ENCODE peak calls at places on chromosomes 12 and 14, in five cellular contexts. One of them, this sample, is unnamed.
A peak's percentile ranks its signal among the peaks of the same experiment; 100 is the strongest.

GRCh38 chr12:64696065-64696741 is 63.0 kb downstream of the GNS start:
- DNase-seq in HEK293T: peak; percentile 29
- DNase-seq in activated T-cell treated with anti-CD3 and anti-CD28 coated beads, Interleukin-2, amount 50 U/mL, for 72 hours: no peak
- DNase-seq in endothelial cell: no peak
- DNase-seq in cardiac muscle cell: peak; percentile 59
- DNase-seq in this sample: no peak

GRCh38 chr14:65092340-65092739 is 10.0 kb downstream of the MAX start:
- DNase-seq in endothelial cell: no peak
- DNase-seq in HEK293T: no peak
- DNase-seq in cardiac muscle cell: no peak
- DNase-seq in activated T-cell treated with anti-CD3 and anti-CD28 coated beads, Interleukin-2, amount 50 U/mL, for 72 hours: no peak
- DNase-seq in this sample: no peak

GRCh38 chr12:93137656-93138612 is 208.8 kb upstream of the EEA1 start:
- DNase-seq in activated T-cell treated with anti-CD3 and anti-CD28 coated beads, Interleukin-2, amount 50 U/mL, for 72 hours: peak; percentile 10
- DNase-seq in cardiac muscle cell: peak; percentile 54
- DNase-seq in endothelial cell: no peak
- DNase-seq in HEK293T: no peak
- DNase-seq in this sample: no peak

GRCh38 chr12:89695830-89696229 is 12.8 kb downstream of the ATP2B1 start:
- DNase-seq in endothelial cell: no peak
- DNase-seq in HEK293T: no peak
- DNase-seq in cardiac muscle cell: no peak
- DNase-seq in activated T-cell treated with anti-CD3 and anti-CD28 coated beads, Interleukin-2, amount 50 U/mL, for 72 hours: no peak
- DNase-seq in this sample: no peak

GRCh38 chr12:65891987-65892481 is 67.8 kb downstream of the HMGA2 start:
- DNase-seq in endothelial cell: no peak
- DNase-seq in HEK293T: no peak
- DNase-seq in activated T-cell treated with anti-CD3 and anti-CD28 coated beads, Interleukin-2, amount 50 U/mL, for 72 hours: no peak
- DNase-seq in cardiac muscle cell: peak; percentile 98
- DNase-seq in this sample: no peak

GRCh38 chr12:16612647-16613046 is 6.7 kb upstream of the LMO3 start:
- DNase-seq in activated T-cell treated with anti-CD3 and anti-CD28 coated beads, Interleukin-2, amount 50 U/mL, for 72 hours: no peak
- DNase-seq in cardiac muscle cell: peak; percentile 23
- DNase-seq in HEK293T: no peak
- DNase-seq in endothelial cell: no peak
- DNase-seq in this sample: no peak

GRCh38 chr12:240566-240965 is 22.1 kb downstream of the SLC6A13 start:
- DNase-seq in HEK293T: no peak
- DNase-seq in activated T-cell treated with anti-CD3 and anti-CD28 coated beads, Interleukin-2, amount 50 U/mL, for 72 hours: no peak
- DNase-seq in endothelial cell: no peak
- DNase-seq in cardiac muscle cell: no peak
- DNase-seq in this sample: no peak

GRCh38 chr12:55729592-55730446 is 1.0 kb upstream of the CD63 start:
- DNase-seq in HEK293T: peak; percentile 69
- DNase-seq in cardiac muscle cell: peak; percentile 98
- DNase-seq in endothelial cell: peak; percentile 77
- DNase-seq in activated T-cell treated with anti-CD3 and anti-CD28 coated beads, Interleukin-2, amount 50 U/mL, for 72 hours: peak; percentile 64
- DNase-seq in this sample: peak; percentile 75

GRCh38 chr14:101185946-101186345 is 282.4 kb upstream of the RTL1 start:
- DNase-seq in HEK293T: no peak
- DNase-seq in cardiac muscle cell: no peak
- DNase-seq in endothelial cell: no peak
- DNase-seq in activated T-cell treated with anti-CD3 and anti-CD28 coated beads, Interleukin-2, amount 50 U/mL, for 72 hours: no peak
- DNase-seq in this sample: no peak

GRCh38 chr12:16359512-16360491 is 12.4 kb downstream of the MGST1 start:
- DNase-seq in endothelial cell: peak; percentile 81
- DNase-seq in cardiac muscle cell: peak; percentile 78
- DNase-seq in HEK293T: peak; percentile 68
- DNase-seq in activated T-cell treated with anti-CD3 and anti-CD28 coated beads, Interleukin-2, amount 50 U/mL, for 72 hours: peak; percentile 29
- DNase-seq in this sample: peak; percentile 66

This sample was measured in neural crest cell.